ENCODE peak calls at places on chromosomes 13 and 19, in four cellular contexts. U is activated naive CD4-positive, alpha-beta T cell treated with Interleukin-2 at 50 U/mL for 16 hours; M is A549; Z is WTC11. F is an unnamed sample.

GRCh38 chr19:3440082-3440481 is 40.2 kb downstream of the SMIM24 start:
- DNase-seq in M (peak; percentile 63), Z (peak; percentile 87), U (peak; percentile 65), F (no peak)

GRCh38 chr13:113853518-113854237 is 10.2 kb downstream of the GAS6 start:
- DNase-seq in M (no peak), Z (no peak), U (no peak), F (no peak)

GRCh38 chr19:43674630-43674982 is 4.6 kb upstream of the PLAUR start:
- DNase-seq in Z (no peak), M (no peak), U (no peak), F (no peak)

GRCh38 chr13:40094056-40094455 is 438.6 kb downstream of the COG6 start:
- DNase-seq in Z (no peak), U (no peak), M (no peak), F (no peak)

GRCh38 chr19:40687525-40688016 is 2.9 kb downstream of the NUMBL start:
- DNase-seq in U (no peak), Z (no peak), M (no peak), F (peak; percentile 45)

GRCh38 chr13:112733661-112734379 is 44.0 kb downstream of the ATP11A start:
- DNase-seq in M (no peak), Z (peak; percentile 77), U (no peak), F (no peak)

GRCh38 chr19:9650345-9650744 is 24.6 kb downstream of the ZNF562 start:
- DNase-seq in M (no peak), Z (no peak), U (no peak), F (no peak)

GRCh38 chr19:4089400-4089908 is 22.8 kb upstream of the ZBTB7A start:
- DNase-seq in U (peak; percentile 35), M (no peak), Z (no peak), F (peak; percentile 31)

GRCh38 chr13:65789815-65790214 is 1440.3 kb downstream of the PCDH9 start:
- DNase-seq in M (no peak), Z (no peak), U (no peak), F (no peak)

GRCh38 chr13:56720841-56721240 is 419.9 kb upstream of the PRR20A start:
- DNase-seq in Z (no peak), M (no peak), U (no peak), F (no peak)

GRCh38 chr19:4660181-4660791 is 9.9 kb downstream of the MYDGF start:
- DNase-seq in U (no peak), M (peak; percentile 39), Z (peak; percentile 72), F (no peak)

GRCh38 chr13:112450567-112451240 is 74.5 kb downstream of the SPACA7 start:
- DNase-seq in Z (no peak), M (no peak), U (no peak), F (no peak)

GRCh38 chr19:49802836-49803528 is 10.1 kb downstream of the FUZ start:
- DNase-seq in M (no peak), Z (peak; percentile 45), U (no peak), F (no peak)

GRCh38 chr19:11242864-11243797 is 3.7 kb downstream of the ANGPTL8 start:
- DNase-seq in Z (peak; percentile 99), U (peak; percentile 85), M (peak; percentile 87), F (peak; percentile 34)

GRCh38 chr19:23116802-23117571 is at the start of gene ZNF730:
- DNase-seq in Z (peak; percentile 84), U (peak; percentile 2), M (no peak), F (peak; percentile 31)

GRCh38 chr19:3687774-3688706 is 12.2 kb downstream of the PIP5K1C start:
- DNase-seq in Z (peak; percentile 65), M (no peak), U (peak; percentile 35), F (no peak)

GRCh38 chr19:6979341-6979740 is 41.9 kb downstream of the MBD3L2B start:
- DNase-seq in U (no peak), M (no peak), Z (no peak), F (no peak)

GRCh38 chr19:52992109-52993004 is 21.4 kb upstream of the ERVV-1 start:
- DNase-seq in U (peak; percentile 2), Z (peak; percentile 39), M (no peak), F (no peak)

F was measured in substantia nigra.